ENCODE peak calls at places on chromosome 18, in five cellular contexts. P is GM23248, W is astrocyte, O is transverse colon, U is K562. Q is an unnamed sample. For H3K4me1, the result is how much of the 10 kb centered on the place peaks cover.

GRCh38 chr18:63868546-63868945 is 19.0 kb upstream of the SERPINB2 start:
- DNase-seq in P (no peak), W (no peak), O (no peak), U (no peak), Q (no peak)

GRCh38 chr18:44779893-44780292 is 99.2 kb downstream of the SETBP1 start:
- DNase-seq in P (no peak), W (no peak), O (no peak), U (no peak), Q (no peak)

GRCh38 chr18:56028514-56028913 is 440.5 kb upstream of the TCF4 start:
- DNase-seq in P (peak), W (peak), O (no peak), U (no peak), Q (peak)

GRCh38 chr18:38751897-38752296 is 1186.3 kb upstream of the CELF4 start:
- DNase-seq in P (no peak), W (no peak), O (no peak), U (no peak), Q (no peak)

GRCh38 chr18:56200381-56200831 is 438.0 kb downstream of the TXNL1 start:
- DNase-seq in P (peak), W (peak), O (no peak), U (no peak), Q (no peak)

GRCh38 chr18:36662000-36662399 is 166.8 kb downstream of the TPGS2 start:
- DNase-seq in P (peak), W (no peak), O (peak), U (no peak), Q (no peak)

GRCh38 chr18:56495884-56496283 is 142.5 kb downstream of the TXNL1 start:
- DNase-seq in P (no peak), W (no peak), O (no peak), U (no peak), Q (no peak)

GRCh38 chr18:57075716-57076400 is 71.0 kb upstream of the BOD1L2 start:
- DNase-seq in P (no peak), W (no peak), O (no peak), U (no peak), Q (no peak)

GRCh38 chr18:22912149-22912548 is 21.0 kb upstream of the RBBP8 start:
- DNase-seq in P (no peak), W (no peak), O (no peak), U (no peak), Q (no peak)

GRCh38 chr18:74275736-74276135 is 16.0 kb downstream of the CYB5A start:
- DNase-seq in P (no peak), W (no peak), O (no peak), U (no peak), Q (no peak)
- H3K4me1 ChIP-seq in P (under half), W (under half), O (under half), U (under half), Q (half or more)

DNA sequence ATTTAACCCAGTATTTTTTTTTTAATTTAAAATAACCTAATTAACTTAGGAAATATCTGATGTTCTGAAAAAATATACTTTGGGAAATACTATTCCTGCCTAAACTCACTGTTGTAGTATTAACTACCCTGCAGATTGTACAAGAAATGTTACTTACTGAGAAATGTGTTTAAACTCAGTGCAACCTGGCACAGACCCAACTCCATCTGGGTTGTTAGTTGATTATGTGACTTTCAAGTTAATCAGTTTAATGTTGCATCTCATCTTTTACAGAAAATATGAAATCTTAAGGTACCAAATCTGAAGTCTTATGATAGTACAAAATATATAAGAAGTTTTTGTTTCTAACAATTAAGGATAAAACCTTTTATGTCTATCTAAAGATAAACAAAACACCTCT is 27.3 kb downstream of the VAPA start:
- DNase-seq in P (no peak), W (no peak), O (no peak), U (no peak), Q (peak)
- H3K4me1 ChIP-seq in P (under half), W (under half), O (under half), U (under half), Q (under half)

GRCh38 chr18:12837747-12838146 is 46.3 kb downstream of the PTPN2 start:
- DNase-seq in P (peak), W (peak), O (no peak), U (no peak), Q (no peak)
- H3K4me1 ChIP-seq in P (under half), W (under half), O (under half), U (under half), Q (under half)

GRCh38 chr18:21099442-21099841 is 12.2 kb downstream of the ROCK1 start:
- DNase-seq in P (no peak), W (no peak), O (no peak), U (no peak), Q (no peak)
- H3K4me1 ChIP-seq in P (under half), W (under half), O (under half), U (under half), Q (under half)

DNA sequence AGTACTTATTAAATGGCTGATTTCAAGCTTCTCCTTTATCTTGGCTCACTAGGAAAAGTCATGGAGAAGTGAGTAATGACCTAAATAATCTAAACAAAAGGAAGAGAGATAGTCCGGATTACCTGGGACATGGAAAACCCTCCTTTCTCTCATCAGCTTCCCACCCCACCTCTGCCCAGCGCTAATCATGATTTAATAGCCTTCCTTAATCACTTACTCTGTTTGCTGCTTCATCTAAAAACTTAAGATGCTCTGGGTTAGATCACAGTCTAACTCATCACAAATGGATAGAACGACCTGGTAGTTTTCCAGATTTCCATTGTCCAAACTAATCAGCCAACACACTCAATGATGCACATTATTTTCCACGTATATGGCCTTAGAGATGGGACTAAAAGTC is 87.8 kb upstream of the THOC1 start:
- DNase-seq in P (no peak), W (no peak), O (no peak), U (no peak), Q (no peak)
- H3K4me1 ChIP-seq in P (under half), W (under half), O (under half), U (under half), Q (under half)

GRCh38 chr18:25229080-25229479 is 122.9 kb downstream of the ZNF521 start:
- DNase-seq in P (peak), W (peak), O (no peak), U (peak), Q (no peak)

GRCh38 chr18:25231327-25231691 is 120.7 kb downstream of the ZNF521 start:
- DNase-seq in P (no peak), W (no peak), O (no peak), U (no peak), Q (no peak)

GRCh38 chr18:25229858-25230257 is 122.1 kb downstream of the ZNF521 start:
- DNase-seq in P (no peak), W (no peak), O (no peak), U (no peak), Q (no peak)

GRCh38 chr18:25228410-25228809 is 123.6 kb downstream of the ZNF521 start:
- DNase-seq in P (no peak), W (no peak), O (no peak), U (no peak), Q (no peak)

GRCh38 chr18:25230658-25231326 is 121.2 kb downstream of the ZNF521 start:
- DNase-seq in P (peak), W (peak), O (peak), U (no peak), Q (peak)
- H3K4me1 ChIP-seq in P (under half), W (under half), O (under half), U (under half), Q (under half)

GRCh38 chr18:76480913-76481312 is 14.1 kb downstream of the ZNF516 start:
- DNase-seq in P (no peak), W (no peak), O (no peak), U (no peak), Q (no peak)
- H3K4me1 ChIP-seq in P (under half), W (under half), O (under half), U (under half), Q (under half)

GRCh38 chr18:4246374-4246773 is 208.7 kb downstream of the DLGAP1 start:
- DNase-seq in P (no peak), W (no peak), O (no peak), U (no peak), Q (no peak)
- H3K4me1 ChIP-seq in P (under half), W (under half), O (under half), U (under half), Q (under half)

DNA sequence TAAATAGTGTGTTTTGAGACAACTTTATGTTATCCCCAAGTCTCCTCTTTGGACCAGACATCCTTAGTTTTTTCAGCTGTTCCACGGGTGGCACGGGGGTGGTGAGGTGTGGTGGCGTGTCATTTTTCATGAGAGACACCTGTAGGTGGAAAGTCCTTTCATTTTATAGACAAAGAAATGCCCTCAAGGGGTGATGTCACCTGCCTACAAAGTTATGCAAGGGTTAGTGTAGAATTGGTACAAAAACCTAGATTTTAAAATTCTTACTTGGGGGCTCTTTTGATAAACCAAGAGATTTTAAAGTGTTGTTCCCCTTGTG is 15.3 kb downstream of the CTDP1 start:
- DNase-seq in P (no peak), W (no peak), O (no peak), U (no peak), Q (no peak)
- H3K4me1 ChIP-seq in P (under half), W (under half), O (under half), U (under half), Q (under half)

Q was measured in body of pancreas.